ENCODE peak calls at places on chromosomes 4 and X, in four cellular contexts. X is stimulated activated CD4-positive, alpha-beta T cell treated with anti-CD3 and anti-CD28 coated beads, Interleukin-2, amount 100 ng/mL, for 48 hours; Z is GF-D8; E is MM.1S. L is an unnamed sample.

GRCh38 chrX:17067534-17067933 is 121.1 kb downstream of the REPS2 start:
- DNase-seq in X (no peak), Z (no peak), E (no peak), L (no peak)

GRCh38 chr4:185535818-185536729 is 767 bp upstream of the PDLIM3 start:
- DNase-seq in X (no peak), Z (no peak), E (peak), L (no peak)

GRCh38 chr4:22522706-22523501 is 7.0 kb upstream of the ADGRA3 start:
- DNase-seq in X (no peak), Z (no peak), E (no peak), L (no peak)

GRCh38 chrX:8845060-8845459 is 43.9 kb upstream of the FAM9A start:
- DNase-seq in X (no peak), Z (no peak), E (no peak), L (no peak)

GRCh38 chr4:26325191-26325590 is 4.4 kb downstream of the RBPJ start:
- DNase-seq in X (no peak), Z (no peak), E (peak), L (peak)

GRCh38 chrX:153646620-153647373 is at the start of gene DUSP9:
- DNase-seq in X (no peak), Z (no peak), E (no peak), L (no peak)

GRCh38 chrX:22135994-22136684 is 104.0 kb downstream of the PHEX start:
- DNase-seq in X (peak), Z (no peak), E (peak), L (peak)

GRCh38 chr4:132642196-132642817 is 506.8 kb upstream of the PCDH10 start:
- DNase-seq in X (no peak), Z (no peak), E (peak), L (peak)

GRCh38 chr4:4659871-4660651 is 118.2 kb upstream of the STX18 start:
- DNase-seq in X (no peak), Z (no peak), E (no peak), L (no peak)

GRCh38 chrX:154600962-154601374 is 16.0 kb downstream of the CTAG1A start:
- DNase-seq in X (no peak), Z (no peak), E (no peak), L (no peak)

GRCh38 chr4:113355550-113356371 is 306.3 kb downstream of the ANK2 start:
- DNase-seq in X (peak), Z (peak), E (peak), L (peak)

GRCh38 chr4:118281611-118282442 is 71.0 kb downstream of the PRSS12 start:
- DNase-seq in X (no peak), Z (no peak), E (no peak), L (peak)

GRCh38 chrX:86078650-86079049 is 31.3 kb upstream of the CHM start:
- DNase-seq in X (no peak), Z (no peak), E (no peak), L (no peak)

GRCh38 chrX:123959281-123960063 is 2.0 kb upstream of the STAG2 start:
- DNase-seq in X (peak), Z (no peak), E (peak), L (peak)

GRCh38 chr4:142817442-142817841 is 28.7 kb downstream of the INPP4B start:
- DNase-seq in X (no peak), Z (peak), E (no peak), L (no peak)

GRCh38 chr4:151674804-151675290 is 86.0 kb downstream of the GATB start:
- DNase-seq in X (no peak), Z (no peak), E (no peak), L (no peak)

GRCh38 chrX:19332983-19333382 is 10.7 kb upstream of the PDHA1 start:
- DNase-seq in X (no peak), Z (no peak), E (no peak), L (no peak)

GRCh38 chr4:82044141-82044993 is 329.4 kb downstream of the HNRNPD start:
- DNase-seq in X (peak), Z (no peak), E (no peak), L (no peak)

GRCh38 chr4:141417387-141417786 is 196.7 kb downstream of the ZNF330 start:
- DNase-seq in X (no peak), Z (no peak), E (no peak), L (no peak)

GRCh38 chr4:89357346-89357745 is 49.7 kb upstream of the GPRIN3 start:
- DNase-seq in X (no peak), Z (no peak), E (no peak), L (no peak)

GRCh38 chrX:88605222-88605583 is 141.8 kb upstream of the CPXCR1 start:
- DNase-seq in X (no peak), Z (no peak), E (no peak), L (no peak)